ENCODE peak calls at places on chromosomes 6 and 20, in nine cellular contexts. X is activated naive CD4-positive, alpha-beta T cell; I is stimulated activated CD4-positive, alpha-beta T cell treated with anti-CD3 and anti-CD28 coated beads, Interleukin-2, amount 100 ng/mL, for 48 hours; U is central memory CD4-positive, alpha-beta T cell; J is sciatic nerve; Y is iris pigment epithelial cell; T is activated naive CD8-positive, alpha-beta T cell treated with anti-CD3 and anti-CD28 coated beads for 36 hours; F is activated T-cell treated with anti-CD3 and anti-CD28 coated beads, Interleukin-2, amount 50 U/mL, for 72 hours; Q is astrocyte of the hippocampus. A is an unnamed sample.

GRCh38 chr6:44275749-44276648 is 5.7 kb downstream of the TMEM151B start:
- DNase-seq in X (no peak), I (no peak), U (peak), J (no peak), Y (no peak), T (peak), F (no peak), Q (peak), A (no peak)

GRCh38 chr6:161137839-161138544 is 135.9 kb downstream of the AGPAT4 start:
- DNase-seq in X (no peak), I (no peak), U (no peak), J (no peak), Y (peak), T (no peak), F (no peak), Q (no peak), A (no peak)

GRCh38 chr6:37056439-37057127 is 51.1 kb downstream of the FGD2 start:
- DNase-seq in X (no peak), I (no peak), U (no peak), J (no peak), Y (peak), T (no peak), F (no peak), Q (no peak), A (no peak)

GRCh38 chr20:10065154-10065833 is 30.5 kb downstream of the ANKEF1 start:
- DNase-seq in X (no peak), I (no peak), U (no peak), J (no peak), Y (no peak), T (no peak), F (no peak), Q (peak), A (no peak)

GRCh38 chr6:50990750-50991446 is 172.2 kb downstream of the TFAP2B start:
- DNase-seq in X (no peak), I (no peak), U (no peak), J (no peak), Y (peak), T (no peak), F (no peak), Q (no peak), A (no peak)

GRCh38 chr6:158149641-158150040 is 18.4 kb downstream of the SERAC1 start:
- DNase-seq in X (no peak), I (no peak), U (no peak), J (no peak), Y (peak), T (no peak), F (no peak), Q (peak), A (no peak)

GRCh38 chr20:45867811-45868176 is 10.4 kb downstream of the ZSWIM3 start:
- DNase-seq in X (no peak), I (no peak), U (no peak), J (no peak), Y (peak), T (no peak), F (no peak), Q (peak), A (no peak)

GRCh38 chr6:26613717-26614683 is 17.2 kb downstream of the ABT1 start:
- DNase-seq in X (no peak), I (no peak), U (peak), J (no peak), Y (no peak), T (no peak), F (no peak), Q (peak), A (peak)

GRCh38 chr6:6057442-6058053 is 50.8 kb upstream of the NRN1 start:
- DNase-seq in X (no peak), I (no peak), U (no peak), J (no peak), Y (peak), T (no peak), F (peak), Q (peak), A (no peak)

GRCh38 chr6:146950351-146950835 is 253.8 kb upstream of the STXBP5 start:
- DNase-seq in X (no peak), I (no peak), U (peak), J (no peak), Y (peak), T (no peak), F (peak), Q (no peak), A (no peak)